ENCODE peak calls at places on chromosomes 7 and 10, in five cellular contexts. F is MM.1S, O is tibial artery, S is dorsolateral prefrontal cortex, Y is body of pancreas. X is an unnamed sample. For H3K27me3, the result is how much of the 10 kb centered on the place peaks cover.

GRCh38 chr10:69087600-69088470 is at the start of gene SRGN:
- DNase-seq in F (peak), S (peak), Y (peak), O (peak), X (no peak)

GRCh38 chr7:76293407-76293901 is 9.0 kb upstream of the HSPB1 start:
- DNase-seq in O (no peak), F (no peak), S (no peak), Y (no peak), X (no peak)

GRCh38 chr10:23343591-23344225 is 889 bp downstream of the C10orf67 start:
- DNase-seq in Y (peak), F (no peak), S (peak), O (no peak), X (no peak)

GRCh38 chr7:39240864-39241263 is 263.2 kb downstream of the POU6F2 start:
- DNase-seq in O (no peak), F (no peak), S (no peak), Y (no peak), X (no peak)

GRCh38 chr10:62050941-62051433 is 149.5 kb downstream of the ARID5B start:
- DNase-seq in S (peak), Y (peak), O (peak), F (peak), X (peak)

GRCh38 chr7:102991540-102992214 is 78.9 kb downstream of the LRRC17 start:
- DNase-seq in F (no peak), S (no peak), O (no peak), Y (peak), X (peak)

GRCh38 chr7:35036361-35037171 is 719 bp downstream of the DPY19L1 start:
- DNase-seq in F (peak), O (peak), Y (peak), S (peak), X (no peak)

GRCh38 chr7:136883046-136883445 is 14.6 kb downstream of the CHRM2 start:
- DNase-seq in Y (no peak), O (no peak), F (no peak), S (no peak), X (no peak)

GRCh38 chr7:27992755-27993478 is 187.7 kb downstream of the JAZF1 start:
- DNase-seq in Y (no peak), S (no peak), O (no peak), F (peak), X (no peak)

GRCh38 chr10:61921143-61921542 is 19.6 kb downstream of the ARID5B start:
- DNase-seq in O (no peak), F (no peak), Y (no peak), S (no peak), X (no peak)

GRCh38 chr10:6035926-6036575 is 26.1 kb downstream of the IL2RA start:
- DNase-seq in S (no peak), O (no peak), Y (no peak), F (no peak), X (no peak)

GRCh38 chr7:29332875-29333482 is 138.4 kb downstream of the CHN2 start:
- DNase-seq in O (no peak), S (no peak), F (no peak), Y (no peak), X (no peak)

GRCh38 chr7:132997505-132997904 is 84.4 kb downstream of the CHCHD3 start:
- DNase-seq in O (no peak), S (no peak), F (no peak), Y (no peak), X (no peak)

GRCh38 chr7:114175140-114175539 is 239.5 kb upstream of the FOXP2 start:
- DNase-seq in F (no peak), Y (no peak), S (no peak), O (no peak), X (no peak)

GRCh38 chr10:131496351-131497052 is 185.0 kb upstream of the TCERG1L start:
- DNase-seq in F (no peak), S (no peak), O (no peak), Y (no peak), X (no peak)

GRCh38 chr10:15262036-15262713 is 93.7 kb upstream of the NMT2 start:
- DNase-seq in S (no peak), Y (peak), F (no peak), O (no peak), X (no peak)

GRCh38 chr7:128112781-128113221 is 81.6 kb upstream of the LRRC4 start:
- DNase-seq in Y (no peak), S (no peak), O (peak), F (peak), X (no peak)

GRCh38 chr7:137018468-137018867 is 150.0 kb downstream of the CHRM2 start:
- DNase-seq in F (no peak), O (no peak), Y (no peak), S (no peak), X (no peak)

GRCh38 chr7:52540041-52540440 is 495.4 kb upstream of the POM121L12 start:
- DNase-seq in S (no peak), Y (no peak), F (no peak), O (no peak), X (no peak)

GRCh38 chr7:129553861-129554530 is 51.7 kb downstream of the SMKR1 start:
- DNase-seq in Y (peak), S (peak), F (no peak), O (no peak), X (no peak)

GRCh38 chr7:84328571-84328970 is 134.0 kb upstream of the SEMA3A start:
- DNase-seq in Y (no peak), O (no peak), F (no peak), S (no peak), X (no peak)

GRCh38 chr10:44990302-44990655 is 10.4 kb upstream of the ZNF22 start:
- DNase-seq in O (no peak), Y (peak), F (no peak), S (no peak), X (no peak)

GRCh38 chr7:94683066-94683465 is 27.1 kb upstream of the SGCE start:
- DNase-seq in O (no peak), Y (no peak), F (no peak), S (no peak), X (no peak)

GRCh38 chr10:27857616-27858015 is 112.0 kb upstream of the MKX start:
- DNase-seq in Y (no peak), O (no peak), S (no peak), F (no peak), X (no peak)

GRCh38 chr7:100444311-100445278 is 8.3 kb upstream of the PPP1R35 start:
- DNase-seq in O (no peak), F (no peak), Y (no peak), S (no peak), X (no peak)

GRCh38 chr10:110530131-110530831 is 32.6 kb downstream of the DUSP5 start:
- DNase-seq in F (no peak), Y (peak), O (peak), S (no peak), X (no peak)

GRCh38 chr7:121901026-121901425 is 28.1 kb downstream of the PTPRZ1 start:
- DNase-seq in S (no peak), Y (no peak), O (no peak), F (peak), X (no peak)

GRCh38 chr10:20596065-20596760 is 300.9 kb downstream of the NEBL start:
- DNase-seq in F (no peak), O (no peak), Y (no peak), S (no peak), X (no peak)

GRCh38 chr10:118820326-118821116 is 65.8 kb upstream of the CACUL1 start:
- DNase-seq in O (peak), F (no peak), S (no peak), Y (no peak), X (no peak)

GRCh38 chr7:96658011-96658391 is 51.6 kb downstream of the SEM1 start:
- DNase-seq in F (no peak), O (no peak), Y (no peak), S (no peak), X (no peak)

GRCh38 chr7:30984359-30985107 is 20.8 kb downstream of the GHRHR start:
- DNase-seq in O (peak), F (no peak), S (peak), Y (no peak), X (no peak)

GRCh38 chr10:124625831-124626238 is 118.3 kb downstream of the FAM53B start:
- DNase-seq in O (no peak), S (no peak), Y (no peak), F (no peak), X (no peak)

GRCh38 chr7:73679709-73680108 is 3.5 kb downstream of the DNAJC30 start:
- DNase-seq in F (no peak), Y (no peak), S (no peak), O (no peak), X (no peak)

GRCh38 chr7:76507723-76508406 is 2.5 kb upstream of the UPK3B start:
- DNase-seq in F (no peak), O (peak), S (no peak), Y (peak), X (no peak)

GRCh38 chr10:31148955-31149354 is 117.3 kb upstream of the ZNF438 start:
- DNase-seq in F (no peak), Y (no peak), O (no peak), S (no peak), X (no peak)

GRCh38 chr10:15167411-15168295 is 840 bp downstream of the NMT2 start:
- DNase-seq in Y (peak), F (peak), O (peak), S (no peak), X (no peak)

GRCh38 chr10:37855691-37856090 is 1.7 kb downstream of the ZNF248 start:
- DNase-seq in Y (no peak), S (no peak), F (no peak), O (no peak), X (no peak)

GRCh38 chr10:73537288-73537687 is 41.5 kb upstream of the PPP3CB start:
- DNase-seq in S (no peak), F (no peak), Y (no peak), O (no peak), X (no peak)

DNA sequence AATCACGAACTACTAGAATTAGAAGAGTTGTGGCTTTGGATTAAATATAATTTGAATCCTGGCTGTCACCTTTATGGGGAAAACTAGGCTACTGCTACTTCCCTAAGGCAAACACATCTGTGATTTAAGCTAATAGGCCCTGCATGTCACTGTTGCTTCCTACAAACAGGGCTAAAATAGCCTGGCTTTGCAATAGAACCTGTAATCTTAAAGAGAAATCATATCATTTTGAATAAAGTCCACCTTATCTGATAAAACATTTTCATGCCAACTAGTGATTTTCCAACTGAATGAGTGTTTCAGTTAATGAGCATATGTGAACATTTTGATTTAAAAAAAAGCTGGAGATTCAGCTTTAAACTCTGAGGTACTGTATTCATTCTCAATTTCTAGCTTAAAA is 208.0 kb downstream of the GPR37 start:
- DNase-seq in S (no peak), F (no peak), Y (no peak), O (no peak), X (no peak)
- H3K4me3 ChIP-seq in S (no peak), F (no peak), Y (no peak), O (no peak), X (no peak)

GRCh38 chr10:11119843-11120242 is 102.2 kb downstream of the CELF2 start:
- DNase-seq in O (no peak), Y (no peak), F (no peak), S (no peak), X (no peak)

GRCh38 chr10:11115337-11115736 is 97.7 kb downstream of the CELF2 start:
- DNase-seq in S (no peak), Y (no peak), O (no peak), F (no peak), X (no peak)

GRCh38 chr10:11114251-11114650 is 96.6 kb downstream of the CELF2 start:
- DNase-seq in Y (no peak), F (no peak), O (no peak), S (no peak), X (no peak)

GRCh38 chr10:11118696-11119095 is 101.0 kb downstream of the CELF2 start:
- DNase-seq in F (no peak), S (no peak), Y (no peak), O (no peak), X (no peak)

DNA sequence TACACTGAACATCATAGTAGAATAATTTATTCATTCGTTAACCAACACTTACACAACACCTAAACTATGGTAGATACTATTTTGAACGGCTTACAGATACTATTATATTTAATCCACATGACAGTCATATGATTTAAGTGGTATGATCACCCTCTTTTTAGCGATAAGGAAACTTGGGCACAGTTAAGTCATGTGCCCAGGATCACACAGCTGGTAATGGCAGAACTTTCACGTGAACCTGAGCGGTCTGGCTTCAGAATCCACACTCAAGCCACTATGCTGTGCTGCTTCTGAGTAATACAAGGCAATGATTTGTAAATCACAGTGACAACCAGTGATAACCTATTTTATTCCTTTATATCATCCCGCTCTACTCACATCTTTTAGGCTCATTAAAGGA is 99.1 kb downstream of the CELF2 start:
- DNase-seq in F (no peak), O (no peak), S (no peak), Y (no peak), X (no peak)
- TF ChIP-seq CTCF in F (no peak), O (no peak), S (no peak), Y (no peak), X (no peak)

DNA sequence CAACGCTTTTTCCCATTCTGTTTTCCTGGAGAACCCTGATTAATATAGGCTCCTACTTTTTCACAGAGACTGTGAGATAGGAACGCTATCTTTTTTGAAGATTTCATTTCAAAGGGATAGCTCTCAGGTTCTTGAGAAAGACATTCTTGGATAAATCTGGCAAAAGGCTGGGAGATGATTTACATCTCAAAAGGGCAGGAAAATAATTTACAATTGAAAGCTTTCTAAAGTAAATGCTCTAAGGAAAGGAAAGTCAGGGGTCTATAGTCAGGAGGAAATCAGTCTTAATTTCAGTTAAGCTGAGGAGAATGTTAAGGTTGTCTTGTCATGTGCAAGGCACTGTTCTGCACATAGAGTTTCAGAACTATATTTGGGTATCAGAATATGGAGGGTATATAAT is 278.8 kb downstream of the KIF20B start:
- DNase-seq in O (no peak), Y (no peak), F (no peak), S (no peak), X (no peak)
- H3K27me3 ChIP-seq in O (under half), Y (under half), F (under half), S (under half), X (under half)

DNA sequence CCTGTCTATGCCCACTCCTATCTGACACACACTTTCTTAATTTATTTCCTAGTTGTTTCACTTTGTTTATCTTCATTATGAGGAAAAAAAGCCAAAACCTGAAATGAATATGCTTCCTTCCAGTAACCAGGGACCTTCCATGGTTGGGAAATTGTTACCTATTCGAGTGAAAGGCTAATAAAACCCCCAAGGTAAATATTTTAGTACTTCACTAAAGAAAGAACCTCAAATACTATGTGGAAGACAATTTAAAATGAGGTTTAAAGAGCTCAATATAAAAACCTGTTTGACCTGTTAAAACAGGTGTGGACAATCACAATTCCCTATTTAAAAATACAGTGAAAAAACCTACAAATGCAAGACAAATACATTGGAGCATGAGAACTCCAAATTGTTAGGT is 192.6 kb downstream of the CFTR start:
- DNase-seq in Y (no peak), F (no peak), O (no peak), S (no peak), X (no peak)
- H3K4me3 ChIP-seq in Y (no peak), F (no peak), O (no peak), S (no peak), X (no peak)

X was measured in BJ.